ENCODE peak calls at places on chromosomes 3 and 15, in five cellular contexts. R is brain microvascular endothelial cell; G is CD8-positive, alpha-beta T cell; S is psoas muscle; M is cardiac fibroblast. D is an unnamed sample.

GRCh38 chr3:36700537-36701248 is 63.7 kb downstream of the DCLK3 start:
- DNase-seq in R (peak), G (no peak), S (peak), M (peak), D (no peak)

GRCh38 chr3:127074900-127075360 is 92.0 kb downstream of the PLXNA1 start:
- DNase-seq in R (peak), G (no peak), S (peak), M (peak), D (peak)

GRCh38 chr3:65712156-65712555 is 326.6 kb downstream of the MAGI1 start:
- DNase-seq in R (no peak), G (no peak), S (no peak), M (peak), D (no peak)

GRCh38 chr3:54278960-54279359 is 156.6 kb downstream of the CACNA2D3 start:
- DNase-seq in R (no peak), G (no peak), S (no peak), M (peak), D (no peak)

GRCh38 chr3:140233702-140234101 is 298.7 kb downstream of the CLSTN2 start:
- DNase-seq in R (no peak), G (no peak), S (no peak), M (no peak), D (no peak)

GRCh38 chr3:47035645-47036044 is 56.2 kb downstream of the NBEAL2 start:
- DNase-seq in R (no peak), G (no peak), S (no peak), M (no peak), D (no peak)

GRCh38 chr15:95875141-95875643 is 455.3 kb upstream of the NR2F2 start:
- DNase-seq in R (peak), G (no peak), S (no peak), M (peak), D (no peak)

GRCh38 chr15:64137226-64137833 is 14.2 kb upstream of the SNX22 start:
- DNase-seq in R (no peak), G (no peak), S (no peak), M (no peak), D (no peak)

GRCh38 chr3:45870099-45870498 is 16.2 kb upstream of the CCR9 start:
- DNase-seq in R (no peak), G (peak), S (no peak), M (no peak), D (no peak)

GRCh38 chr3:46383211-46383945 is 12.6 kb downstream of the CCR5 start:
- DNase-seq in R (no peak), G (no peak), S (no peak), M (no peak), D (no peak)

GRCh38 chr15:93523490-93523889 is 434.5 kb upstream of the RGMA start:
- DNase-seq in R (no peak), G (no peak), S (no peak), M (no peak), D (no peak)

GRCh38 chr15:42549052-42549491 is 434 bp downstream of the HAUS2 start:
- DNase-seq in R (peak), G (no peak), S (no peak), M (peak), D (no peak)

GRCh38 chr15:42825599-42825998 is 88.7 kb upstream of the CDAN1 start:
- DNase-seq in R (no peak), G (no peak), S (no peak), M (no peak), D (no peak)

GRCh38 chr15:38652998-38653397 is 88.4 kb upstream of the RASGRP1 start:
- DNase-seq in R (no peak), G (peak), S (no peak), M (no peak), D (no peak)

GRCh38 chr15:83061680-83062079 is 5.4 kb downstream of the BTBD1 start:
- DNase-seq in R (no peak), G (no peak), S (no peak), M (peak), D (no peak)

GRCh38 chr3:190180268-190180667 is 59.6 kb upstream of the P3H2 start:
- DNase-seq in R (no peak), G (no peak), S (no peak), M (no peak), D (no peak)

GRCh38 chr3:184314363-184314699 is at the start of gene EIF4G1:
- DNase-seq in R (peak), G (peak), S (peak), M (peak), D (peak)

GRCh38 chr3:10116138-10116460 is 624 bp downstream of the BRK1 start:
- DNase-seq in R (peak), G (no peak), S (no peak), M (peak), D (no peak)

DNA sequence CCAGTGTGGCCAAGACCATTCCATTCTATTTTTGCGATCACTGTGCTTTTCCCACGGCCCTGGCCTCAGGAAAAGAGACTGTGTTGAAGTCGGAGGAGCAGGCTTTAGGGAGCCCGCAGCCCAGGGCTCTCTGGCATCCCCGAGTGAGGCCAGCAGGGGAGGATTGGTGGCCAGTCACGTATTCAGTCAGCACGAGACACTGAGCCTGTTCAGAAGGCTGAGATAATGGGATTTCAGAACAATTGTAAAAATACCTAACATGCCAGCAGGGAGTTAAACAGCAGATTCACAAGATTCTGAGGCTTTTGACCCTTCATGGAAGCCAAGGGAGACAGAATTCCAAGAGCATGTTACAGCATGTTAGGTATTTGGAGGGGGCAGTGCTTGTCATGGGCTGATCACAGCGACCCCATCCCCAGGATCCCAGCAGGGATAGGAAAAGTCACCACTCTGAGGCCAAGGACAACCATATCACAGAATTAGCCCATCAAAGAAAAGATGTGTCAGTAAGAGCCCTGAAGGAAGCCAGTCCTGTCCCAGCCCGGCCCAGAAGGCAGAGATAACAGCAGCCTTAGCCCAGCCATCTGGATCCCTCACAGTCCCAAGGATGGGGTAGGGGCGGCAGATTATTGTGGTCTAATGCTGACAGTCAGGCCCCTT is 40.6 kb downstream of the AMOTL2 start:
- DNase-seq in R (peak), G (no peak), S (no peak), M (peak), D (no peak)
- TF ChIP-seq CTCF in R (peak), G (no peak), S (no peak), M (peak), D (no peak)

DNA sequence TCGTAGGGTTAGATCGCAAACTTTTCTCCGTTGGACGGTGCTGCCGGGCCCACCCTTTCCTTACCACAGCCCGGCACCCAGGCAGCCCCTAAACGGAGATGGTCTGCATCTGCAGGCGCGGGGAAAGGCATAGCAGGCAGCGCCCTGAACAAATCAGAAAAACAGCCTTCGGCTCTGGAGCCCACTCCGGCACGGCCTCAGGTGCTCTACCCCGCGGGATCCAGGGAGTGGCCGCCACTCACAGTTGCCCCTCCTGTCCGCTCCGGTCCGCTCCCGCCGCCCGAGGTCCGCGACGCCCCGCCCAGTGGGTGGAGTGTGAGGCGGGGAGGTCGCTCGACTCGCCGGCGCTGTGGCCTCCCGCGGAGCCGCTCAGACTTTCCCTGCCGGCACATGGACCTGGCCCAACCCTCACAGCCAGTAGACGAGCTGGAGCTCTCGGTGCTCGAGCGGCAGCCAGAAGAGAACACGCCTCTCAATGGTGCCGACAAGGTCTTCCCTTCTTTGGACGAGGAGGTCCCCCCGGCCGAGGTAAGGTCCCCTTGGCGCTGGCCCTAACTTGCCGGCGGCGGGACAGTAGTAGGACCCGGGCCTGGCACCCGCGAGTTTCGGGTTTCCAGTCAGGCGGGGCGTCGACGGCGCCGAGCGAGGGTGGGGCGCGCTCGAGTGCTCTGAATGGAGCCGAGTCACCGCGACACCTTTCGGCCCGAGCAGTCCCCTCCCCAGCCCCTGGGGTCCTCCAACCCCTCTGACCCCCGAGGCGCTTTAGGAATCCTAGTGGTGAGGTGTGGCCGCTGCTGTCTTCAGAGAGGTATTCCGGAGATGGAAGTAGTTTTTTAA is at the start of gene C3orf52:
- DNase-seq in R (peak), G (peak), S (peak), M (peak), D (peak)
- TF ChIP-seq CTCF in R (peak), G (no peak), S (peak), M (no peak), D (no peak)

GRCh38 chr3:138688871-138689299 is 80.3 kb downstream of the FAIM start:
- DNase-seq in R (no peak), G (no peak), S (no peak), M (no peak), D (no peak)
- TF ChIP-seq CTCF in R (no peak), G (no peak), S (no peak), M (no peak), D (no peak)

DNA sequence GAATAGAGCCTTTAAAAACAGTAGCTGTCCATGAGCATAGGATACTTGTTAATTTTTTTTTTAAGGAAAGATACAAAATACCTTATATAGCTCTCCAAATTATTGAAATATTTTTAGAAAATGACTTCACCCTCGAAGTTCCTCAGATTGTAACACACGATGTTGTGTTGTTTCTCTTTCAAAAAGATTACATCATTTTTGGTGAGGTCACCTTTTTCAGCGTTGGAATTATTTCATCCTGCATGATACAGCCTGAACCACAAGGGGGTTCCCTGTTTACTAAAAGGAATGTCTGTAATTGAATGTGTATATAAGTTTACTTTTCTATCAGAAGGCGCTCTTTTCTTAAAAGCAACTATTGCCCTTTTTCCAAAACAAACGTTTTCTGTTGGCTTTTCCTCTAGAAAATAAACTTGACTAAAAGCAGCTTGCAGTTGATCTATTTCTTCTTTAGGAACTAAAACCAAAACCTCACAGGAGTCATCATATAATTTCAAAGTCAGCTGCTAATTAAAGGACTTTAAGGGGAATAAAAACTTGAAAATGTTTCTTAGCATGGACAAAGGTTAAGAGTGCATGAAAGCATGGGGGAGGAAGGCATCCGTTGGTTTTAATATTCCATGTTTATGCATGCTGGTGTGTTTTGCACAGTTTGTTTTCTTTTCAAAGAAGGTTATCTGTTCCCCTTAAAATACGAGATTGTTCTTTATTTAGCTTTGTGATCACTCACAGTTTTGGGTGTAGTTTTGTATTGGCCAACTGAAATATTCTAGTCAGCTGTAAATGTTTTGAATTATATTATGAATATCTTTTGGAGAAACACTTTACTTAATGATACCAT is 29.4 kb downstream of the LYSMD4 start:
- DNase-seq in R (peak), G (no peak), S (no peak), M (peak), D (no peak)
- TF ChIP-seq CTCF in R (peak), G (no peak), S (peak), M (peak), D (peak)

GRCh38 chr3:151084893-151085226 is 604 bp upstream of the MED12L start:
- DNase-seq in R (no peak), G (no peak), S (no peak), M (no peak), D (no peak)

GRCh38 chr3:151087648-151088047 is 2.2 kb downstream of the MED12L start:
- DNase-seq in R (no peak), G (no peak), S (no peak), M (no peak), D (no peak)

GRCh38 chr3:151085889-151086483 is 522 bp downstream of the MED12L start:
- DNase-seq in R (no peak), G (no peak), S (peak), M (no peak), D (no peak)

GRCh38 chr3:151085227-151085888 is at the start of gene MED12L:
- DNase-seq in R (peak), G (peak), S (peak), M (peak), D (peak)

GRCh38 chr3:151086484-151087456 is 1.3 kb downstream of the MED12L start:
- DNase-seq in R (peak), G (peak), S (peak), M (peak), D (peak)
- TF ChIP-seq CTCF in R (peak), G (no peak), S (peak), M (peak), D (peak)

GRCh38 chr3:181354140-181354539 is 357.6 kb upstream of the SOX2 start:
- DNase-seq in R (no peak), G (no peak), S (no peak), M (no peak), D (no peak)

GRCh38 chr3:181363231-181363630 is 348.5 kb upstream of the SOX2 start:
- DNase-seq in R (no peak), G (no peak), S (no peak), M (no peak), D (no peak)

GRCh38 chr3:181358555-181358954 is 353.2 kb upstream of the SOX2 start:
- DNase-seq in R (no peak), G (no peak), S (no peak), M (no peak), D (no peak)

GRCh38 chr3:181362378-181362777 is 349.3 kb upstream of the SOX2 start:
- DNase-seq in R (no peak), G (no peak), S (no peak), M (no peak), D (no peak)

GRCh38 chr3:181358060-181358459 is 353.7 kb upstream of the SOX2 start:
- DNase-seq in R (no peak), G (no peak), S (no peak), M (no peak), D (no peak)
- TF ChIP-seq CTCF in R (no peak), G (no peak), S (no peak), M (no peak), D (no peak)

GRCh38 chr15:76176059-76176458 is 116.3 kb downstream of the TMEM266 start:
- DNase-seq in R (no peak), G (no peak), S (no peak), M (no peak), D (no peak)
- TF ChIP-seq CTCF in R (no peak), G (no peak), S (no peak), M (no peak), D (no peak)

GRCh38 chr3:188064831-188065493 is 89.0 kb upstream of the LPP start:
- DNase-seq in R (peak), G (no peak), S (no peak), M (peak), D (no peak)

GRCh38 chr3:188060436-188060835 is 93.5 kb upstream of the LPP start:
- DNase-seq in R (no peak), G (no peak), S (no peak), M (no peak), D (no peak)

GRCh38 chr3:188059346-188059745 is 94.6 kb upstream of the LPP start:
- DNase-seq in R (no peak), G (no peak), S (no peak), M (no peak), D (no peak)

GRCh38 chr3:188058569-188059184 is 95.3 kb upstream of the LPP start:
- DNase-seq in R (no peak), G (no peak), S (no peak), M (no peak), D (no peak)

DNA sequence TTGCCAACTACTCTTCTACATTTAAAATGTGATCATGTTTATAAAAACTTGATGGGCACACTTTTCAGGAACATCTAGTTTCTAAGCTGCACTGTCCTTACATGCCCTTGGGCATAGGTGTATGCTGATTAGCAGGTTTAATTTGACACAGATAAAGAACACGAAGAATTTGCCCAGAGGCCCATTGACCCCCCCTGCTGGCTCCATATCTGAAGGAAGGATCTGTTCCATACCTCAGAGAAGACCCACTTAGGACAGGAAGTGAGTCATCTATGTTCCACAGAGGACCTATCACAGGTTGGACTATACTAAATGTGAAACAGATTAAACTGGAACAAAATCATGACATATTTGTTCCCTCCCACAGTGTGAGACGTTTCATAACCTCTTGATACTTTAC is 92.8 kb upstream of the LPP start:
- DNase-seq in R (peak), G (peak), S (no peak), M (no peak), D (no peak)
- TF ChIP-seq CTCF in R (peak), G (no peak), S (no peak), M (no peak), D (no peak)

D was measured in CD14-positive monocyte.